ENCODE peak calls at places on chromosomes 6 and 20, in nine cellular contexts. B is osteoblast, D is epithelial cell of esophagus, S is ascending aorta, R is fibroblast of lung, U is progenitor cell of endocrine pancreas, C is Peyer's patch, T is A673, H is brain microvascular endothelial cell. Z is an unnamed sample.

GRCh38 chr20:44080646-44081267 is 106.2 kb downstream of the JPH2 start:
- DNase-seq in B (peak), D (peak), S (no peak), R (peak), U (peak), C (peak), T (peak), H (peak), Z (peak)

GRCh38 chr20:4817230-4817671 is 95.5 kb downstream of the PRND start:
- DNase-seq in B (peak), D (peak), S (no peak), R (peak), U (no peak), C (no peak), T (peak), H (no peak), Z (peak)

GRCh38 chr6:10771371-10771894 is 23.8 kb downstream of the TMEM14B start:
- DNase-seq in B (no peak), D (no peak), S (no peak), R (no peak), U (no peak), C (no peak), T (no peak), H (no peak), Z (no peak)

GRCh38 chr6:48825501-48826317 is 637.3 kb downstream of the MMUT start:
- DNase-seq in B (no peak), D (peak), S (no peak), R (peak), U (no peak), C (no peak), T (no peak), H (peak), Z (no peak)

GRCh38 chr6:169289671-169290408 is 36.2 kb upstream of the THBS2 start:
- DNase-seq in B (peak), D (peak), S (no peak), R (peak), U (no peak), C (no peak), T (no peak), H (peak), Z (peak)

GRCh38 chr6:16153451-16153850 is 24.6 kb downstream of the MYLIP start:
- DNase-seq in B (no peak), D (no peak), S (no peak), R (no peak), U (no peak), C (no peak), T (no peak), H (no peak), Z (no peak)

GRCh38 chr6:97449437-97449966 is 166.5 kb upstream of the MMS22L start:
- DNase-seq in B (no peak), D (no peak), S (no peak), R (no peak), U (no peak), C (no peak), T (no peak), H (no peak), Z (no peak)

GRCh38 chr6:9502991-9503761 is 911.7 kb downstream of the TFAP2A start:
- DNase-seq in B (no peak), D (peak), S (no peak), R (no peak), U (no peak), C (no peak), T (peak), H (peak), Z (no peak)

GRCh38 chr6:139482184-139482751 is 107.8 kb upstream of the CITED2 start:
- DNase-seq in B (no peak), D (no peak), S (no peak), R (peak), U (no peak), C (no peak), T (peak), H (no peak), Z (peak)

GRCh38 chr20:47205577-47206123 is 150.8 kb downstream of the ZMYND8 start:
- DNase-seq in B (peak), D (peak), S (no peak), R (peak), U (peak), C (no peak), T (peak), H (peak), Z (peak)

GRCh38 chr6:158765509-158766068 is 53.6 kb downstream of the EZR start:
- DNase-seq in B (peak), D (no peak), S (no peak), R (no peak), U (no peak), C (no peak), T (no peak), H (no peak), Z (no peak)

GRCh38 chr20:25197173-25197869 is 1.8 kb downstream of the ENTPD6 start:
- DNase-seq in B (no peak), D (no peak), S (no peak), R (no peak), U (no peak), C (no peak), T (no peak), H (no peak), Z (no peak)

GRCh38 chr6:134063966-134064445 is 11.6 kb upstream of the SLC2A12 start:
- DNase-seq in B (peak), D (peak), S (no peak), R (peak), U (peak), C (peak), T (peak), H (peak), Z (peak)

GRCh38 chr20:42093542-42094440 is 475.6 kb upstream of the CHD6 start:
- DNase-seq in B (no peak), D (no peak), S (no peak), R (no peak), U (no peak), C (no peak), T (no peak), H (no peak), Z (no peak)

GRCh38 chr6:30013296-30013922 is 47.7 kb upstream of the POLR1H start:
- DNase-seq in B (no peak), D (no peak), S (no peak), R (no peak), U (peak), C (no peak), T (peak), H (no peak), Z (peak)

GRCh38 chr6:36997811-36998722 is 7.4 kb upstream of the FGD2 start:
- DNase-seq in B (no peak), D (no peak), S (no peak), R (no peak), U (no peak), C (no peak), T (no peak), H (no peak), Z (no peak)

GRCh38 chr20:3755269-3755668 is 12.3 kb downstream of the ADISSP start:
- DNase-seq in B (peak), D (no peak), S (no peak), R (no peak), U (no peak), C (no peak), T (no peak), H (no peak), Z (no peak)

GRCh38 chr20:51749674-51750036 is 18.5 kb downstream of the ATP9A start:
- DNase-seq in B (peak), D (peak), S (no peak), R (peak), U (no peak), C (no peak), T (no peak), H (peak), Z (no peak)

GRCh38 chr6:134757911-134758361 is 192.0 kb downstream of the ALDH8A1 start:
- DNase-seq in B (no peak), D (peak), S (no peak), R (peak), U (no peak), C (no peak), T (no peak), H (no peak), Z (peak)

GRCh38 chr6:113102761-113103160 is 754.4 kb upstream of the MARCKS start:
- DNase-seq in B (no peak), D (no peak), S (no peak), R (peak), U (no peak), C (no peak), T (peak), H (peak), Z (peak)

GRCh38 chr6:111723412-111723970 is 117.8 kb upstream of the TRAF3IP2 start:
- DNase-seq in B (no peak), D (no peak), S (no peak), R (no peak), U (no peak), C (no peak), T (no peak), H (no peak), Z (no peak)

DNA sequence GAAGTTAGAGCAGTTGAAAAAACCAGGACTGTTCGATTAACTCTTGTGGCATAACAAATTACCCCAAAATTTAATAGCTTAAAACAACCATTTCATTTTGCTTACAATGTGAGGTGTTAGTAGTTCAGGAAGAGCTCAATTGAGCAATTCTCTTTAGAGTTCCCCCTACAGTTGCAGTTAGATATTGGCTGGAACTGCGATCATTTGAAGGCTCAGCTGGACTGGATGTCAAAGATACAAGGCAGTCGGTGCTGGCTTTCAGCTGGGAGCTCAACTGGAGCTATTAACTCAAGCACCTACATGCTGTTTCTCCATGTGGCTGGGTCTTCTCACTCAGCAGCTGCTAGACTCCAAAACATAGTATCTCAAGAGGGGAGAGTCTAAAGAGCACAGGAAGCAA is 96.0 kb upstream of the LOC128125822 start:
- DNase-seq in B (no peak), D (no peak), S (no peak), R (no peak), U (no peak), C (no peak), T (no peak), H (no peak), Z (peak)
- TF ChIP-seq CTCF in B (no peak), D (no peak), S (no peak), R (no peak), U (peak), C (no peak), T (no peak), H (no peak), Z (peak)

DNA sequence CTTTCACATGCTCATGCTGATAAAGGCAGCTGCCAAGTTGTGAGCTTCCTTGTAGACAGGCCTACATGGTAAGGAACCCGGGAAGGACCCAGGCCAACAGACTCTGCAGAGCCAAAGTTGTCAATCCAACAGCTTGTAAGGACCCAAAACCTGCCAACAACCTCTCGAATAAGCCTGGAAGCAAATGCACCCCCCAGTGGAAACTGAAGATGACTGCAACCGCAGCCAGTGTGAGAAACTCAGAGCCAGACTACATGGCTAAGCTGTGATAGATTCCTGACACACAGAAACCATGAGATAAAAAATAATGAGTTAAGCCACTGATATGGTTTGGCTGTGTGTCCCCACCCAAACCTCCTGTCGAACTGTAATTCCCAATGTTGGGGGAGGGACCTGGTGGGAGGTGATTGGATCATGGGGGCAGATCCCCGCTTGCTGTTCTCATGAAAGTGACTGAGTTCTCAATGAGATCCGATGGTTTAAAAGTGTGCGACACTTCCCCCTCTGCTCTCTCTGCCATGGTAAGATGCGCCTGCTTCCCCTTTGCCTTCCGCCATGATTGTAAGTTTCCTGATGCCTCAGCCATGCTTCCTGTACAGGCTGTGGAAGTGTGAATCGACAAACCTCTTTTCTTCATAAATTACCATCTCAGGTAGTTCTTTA is 18.8 kb upstream of the CLPSL2 start:
- DNase-seq in B (peak), D (peak), S (no peak), R (peak), U (no peak), C (no peak), T (peak), H (peak), Z (peak)
- TF ChIP-seq CTCF in B (peak), D (peak), S (no peak), R (peak), U (peak), C (no peak), T (peak), H (peak), Z (peak)

GRCh38 chr20:63518351-63518861 is 2.2 kb upstream of the PPDPF start:
- DNase-seq in B (no peak), D (no peak), S (no peak), R (no peak), U (peak), C (no peak), T (no peak), H (no peak), Z (no peak)
- TF ChIP-seq CTCF in B (no peak), D (no peak), S (no peak), R (no peak), U (peak), C (no peak), T (no peak), H (peak), Z (no peak)

DNA sequence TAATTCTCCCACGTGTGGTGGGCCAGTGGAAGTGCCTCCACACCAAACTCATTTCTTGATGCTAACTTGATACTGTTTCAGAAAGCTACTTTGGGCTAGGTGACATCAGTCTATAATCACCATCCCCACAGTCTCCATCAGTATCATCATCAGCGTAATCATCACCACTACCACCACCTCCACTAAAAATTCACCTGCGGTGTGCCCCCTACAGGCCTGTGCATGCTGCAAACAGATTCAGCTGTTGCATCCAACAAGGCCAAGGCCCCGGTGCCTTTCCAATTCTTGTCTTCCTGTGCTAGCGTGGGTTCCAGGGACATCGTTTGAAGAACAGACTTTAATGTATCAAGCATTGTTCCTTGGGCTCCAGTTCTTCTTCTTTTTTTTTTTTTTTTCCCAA is 201.3 kb upstream of the EXOC2 start:
- DNase-seq in B (no peak), D (no peak), S (no peak), R (no peak), U (no peak), C (no peak), T (no peak), H (no peak), Z (no peak)
- TF ChIP-seq CTCF in B (no peak), D (no peak), S (no peak), R (no peak), U (peak), C (no peak), T (peak), H (no peak), Z (peak)

DNA sequence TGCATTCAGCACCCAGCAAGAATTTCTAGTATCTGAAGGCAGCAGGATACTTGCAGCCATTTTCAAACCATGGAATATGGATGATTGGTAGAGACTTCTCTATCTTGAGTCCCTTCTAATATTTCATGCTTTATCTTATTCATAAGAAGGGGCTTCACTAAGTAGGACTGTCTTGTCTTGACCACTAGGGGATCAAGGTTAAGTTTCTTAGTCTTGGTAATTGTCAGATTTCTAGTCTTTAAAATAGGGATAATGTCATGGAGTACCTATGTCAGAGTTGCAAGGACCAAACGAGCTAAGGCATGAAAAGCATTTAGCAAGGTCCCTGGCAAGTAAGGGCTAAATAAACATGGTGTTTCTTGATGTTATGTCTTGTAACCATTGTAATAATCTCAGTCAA is 68.5 kb upstream of the ESR1 start:
- DNase-seq in B (no peak), D (no peak), S (no peak), R (no peak), U (no peak), C (no peak), T (no peak), H (no peak), Z (no peak)
- TF ChIP-seq CTCF in B (no peak), D (no peak), S (no peak), R (no peak), U (peak), C (no peak), T (no peak), H (no peak), Z (no peak)

GRCh38 chr20:33401042-33401921 is at the start of gene CDK5RAP1:
- DNase-seq in B (peak), D (peak), S (peak), R (peak), U (peak), C (peak), T (peak), H (peak), Z (peak)
- TF ChIP-seq CTCF in B (no peak), D (no peak), S (no peak), R (no peak), U (no peak), C (no peak), T (no peak), H (no peak), Z (no peak)